ENCODE peak calls at places on chromosome X, in nine cellular contexts. E is GM19239; B is tibial artery; Y is fibroblast of pulmonary artery; T is effector memory CD8-positive, alpha-beta T cell; W is PC-3; U is NAMALWA; F is cardiac muscle cell; V is NCI-H1092. P is an unnamed sample.

GRCh38 chrX:141642979-141643378 is 53.5 kb downstream of the SPANXA2 start:
- DNase-seq in F (peak), V (no peak), Y (peak), U (no peak), E (no peak), W (peak), T (no peak), B (no peak), P (no peak)

GRCh38 chrX:112190646-112191045 is 108.1 kb upstream of the TRPC5 start:
- DNase-seq in F (no peak), U (no peak), E (no peak), V (no peak), W (no peak), B (no peak), Y (no peak), T (no peak), P (no peak)

GRCh38 chrX:37315511-37316248 is 33.5 kb upstream of the PRRG1 start:
- DNase-seq in E (no peak), Y (no peak), F (no peak), W (no peak), T (no peak), B (no peak), U (no peak), V (no peak), P (no peak)

GRCh38 chrX:50747471-50747900 is 66.5 kb downstream of the SHROOM4 start:
- DNase-seq in T (peak), B (no peak), E (no peak), F (peak), W (peak), V (no peak), U (peak), Y (no peak), P (no peak)

GRCh38 chrX:63750846-63751245 is 34.2 kb downstream of the ARHGEF9 start:
- DNase-seq in E (no peak), W (no peak), Y (no peak), V (no peak), B (no peak), F (no peak), U (no peak), T (no peak), P (no peak)

GRCh38 chrX:40008841-40009461 is 88.8 kb downstream of the BCOR start:
- DNase-seq in U (no peak), F (peak), W (no peak), Y (peak), B (no peak), T (no peak), V (peak), E (no peak), P (no peak)

GRCh38 chrX:13069771-13070410 is 25.5 kb upstream of the FAM9C start:
- DNase-seq in U (no peak), V (no peak), T (no peak), W (peak), E (no peak), Y (peak), F (no peak), B (no peak), P (no peak)

GRCh38 chrX:154805696-154806091 is 409 bp upstream of the MPP1 start:
- DNase-seq in V (no peak), U (no peak), W (no peak), Y (peak), F (no peak), E (no peak), T (peak), B (no peak), P (no peak)

GRCh38 chrX:54695816-54696487 is 102.1 kb downstream of the ITIH6 start:
- DNase-seq in W (peak), Y (no peak), E (peak), U (peak), F (no peak), B (no peak), T (no peak), V (no peak), P (no peak)

GRCh38 chrX:16239211-16239610 is 71.9 kb downstream of the MAGEB17 start:
- DNase-seq in Y (peak), T (no peak), U (no peak), F (no peak), V (no peak), B (no peak), E (no peak), W (peak), P (no peak)

GRCh38 chrX:22445880-22446279 is 173.2 kb downstream of the CBLL2 start:
- DNase-seq in W (no peak), T (no peak), U (no peak), E (no peak), V (no peak), B (no peak), F (peak), Y (no peak), P (no peak)

GRCh38 chrX:129769467-129770154 is 10.1 kb upstream of the SASH3 start:
- DNase-seq in T (peak), E (no peak), V (no peak), F (no peak), B (no peak), U (peak), W (no peak), Y (no peak), P (no peak)

GRCh38 chrX:18996536-18996935 is 12.6 kb upstream of the PHKA2 start:
- DNase-seq in T (no peak), F (no peak), U (no peak), V (no peak), E (no peak), W (peak), Y (no peak), B (no peak), P (no peak)

GRCh38 chrX:15973941-15974340 is 119.3 kb upstream of the AP1S2 start:
- DNase-seq in Y (peak), E (no peak), B (peak), T (no peak), W (no peak), F (no peak), U (no peak), V (no peak), P (no peak)

GRCh38 chrX:109511113-109511512 is 25.5 kb upstream of the NXT2 start:
- DNase-seq in Y (no peak), V (no peak), E (no peak), W (no peak), B (no peak), U (no peak), T (no peak), F (no peak), P (no peak)

GRCh38 chrX:84187501-84188319 is at the start of gene RPS6KA6:
- DNase-seq in T (no peak), W (peak), F (peak), B (peak), Y (peak), V (peak), U (peak), E (peak), P (peak)

GRCh38 chrX:153636716-153637115 is 10.3 kb upstream of the DUSP9 start:
- DNase-seq in E (no peak), F (no peak), U (no peak), W (no peak), Y (no peak), V (no peak), T (no peak), B (no peak), P (no peak)

GRCh38 chrX:107742754-107743191 is 32.8 kb downstream of the TSC22D3 start:
- DNase-seq in B (peak), T (no peak), V (no peak), F (no peak), U (no peak), W (no peak), E (no peak), Y (no peak), P (no peak)

GRCh38 chrX:56800801-56801200 is 71.8 kb downstream of the NBDY start:
- DNase-seq in W (no peak), T (peak), B (no peak), V (no peak), E (no peak), Y (peak), U (peak), F (no peak), P (no peak)

GRCh38 chrX:47751670-47752069 is 85.0 kb upstream of the ZNF81 start:
- DNase-seq in T (peak), B (no peak), U (peak), E (no peak), W (peak), Y (peak), F (peak), V (no peak), P (no peak)

GRCh38 chrX:103254921-103255455 is at the start of gene TCEAL8:
- DNase-seq in V (peak), B (peak), W (peak), Y (peak), E (peak), T (peak), U (peak), F (peak), P (peak)

GRCh38 chrX:68504237-68504636 is 5.4 kb downstream of the YIPF6 start:
- DNase-seq in B (no peak), T (no peak), W (peak), Y (peak), E (no peak), F (no peak), V (no peak), U (no peak), P (no peak)

GRCh38 chrX:37627602-37628001 is 56.1 kb downstream of the LANCL3 start:
- DNase-seq in B (no peak), F (no peak), V (no peak), E (no peak), T (no peak), W (peak), Y (no peak), U (no peak), P (no peak)

GRCh38 chrX:42930951-42931350 is 153.0 kb upstream of the PPP1R2C start:
- DNase-seq in Y (no peak), T (no peak), V (no peak), B (no peak), U (no peak), E (no peak), W (no peak), F (no peak), P (no peak)

GRCh38 chrX:16970977-16971376 is 24.5 kb downstream of the REPS2 start:
- DNase-seq in Y (peak), W (peak), V (no peak), F (no peak), E (no peak), T (no peak), B (no peak), U (peak), P (no peak)

GRCh38 chrX:151543706-151544105 is 19.8 kb upstream of the PASD1 start:
- DNase-seq in Y (no peak), E (no peak), T (no peak), F (no peak), U (no peak), B (no peak), V (no peak), W (no peak), P (no peak)

GRCh38 chrX:22060451-22060940 is 28.4 kb downstream of the PHEX start:
- DNase-seq in F (no peak), U (no peak), Y (peak), E (no peak), V (no peak), B (no peak), W (peak), T (no peak), P (no peak)

GRCh38 chrX:15838017-15838416 is 16.6 kb downstream of the AP1S2 start:
- DNase-seq in B (no peak), E (no peak), W (peak), U (peak), Y (no peak), T (no peak), F (no peak), V (no peak), P (no peak)

GRCh38 chrX:110284159-110284558 is 33.7 kb downstream of the AMMECR1 start:
- DNase-seq in F (no peak), T (no peak), E (no peak), V (no peak), U (no peak), W (peak), B (no peak), Y (peak), P (no peak)

GRCh38 chrX:20315140-20315539 is 48.4 kb upstream of the RPS6KA3 start:
- DNase-seq in B (no peak), U (peak), F (no peak), Y (no peak), W (no peak), V (no peak), E (peak), T (no peak), P (no peak)

GRCh38 chrX:106341823-106342222 is 173.7 kb downstream of the PWWP3B start:
- DNase-seq in V (no peak), U (no peak), Y (no peak), W (peak), T (no peak), F (no peak), E (no peak), B (no peak), P (no peak)

GRCh38 chrX:1909419-1910206 is 294.8 kb downstream of the ASMT start:
- DNase-seq in V (no peak), T (no peak), B (peak), E (no peak), W (no peak), U (no peak), Y (no peak), F (no peak), P (no peak)